ENCODE peak calls at places on chromosomes 13 and 19, in eight cellular contexts. One of them, this sample, is unnamed.

GRCh38 chr13:113322043-113322461 is 25.0 kb downstream of the LAMP1 start:
- DNase-seq in NCI-H748 treated with DMSO at 0.1 percent for 48 hours: no peak
- DNase-seq in AG04449: no peak
- DNase-seq in AG08396: no peak
- DNase-seq in T-helper 1 cell: no peak
- DNase-seq in stromal cell of bone marrow: no peak
- DNase-seq in GDM1: no peak
- DNase-seq in mesenchymal stem cell: no peak
- DNase-seq in this sample: no peak

GRCh38 chr13:41639955-41640780 is 182.8 kb downstream of the RGCC start:
- DNase-seq in NCI-H748 treated with DMSO at 0.1 percent for 48 hours: no peak
- DNase-seq in AG04449: no peak
- DNase-seq in AG08396: no peak
- DNase-seq in T-helper 1 cell: no peak
- DNase-seq in stromal cell of bone marrow: peak; percentile 66
- DNase-seq in GDM1: no peak
- DNase-seq in mesenchymal stem cell: peak; percentile 52
- DNase-seq in this sample: no peak

GRCh38 chr13:28137556-28137955 is 789 bp upstream of the PAN3 start:
- DNase-seq in NCI-H748 treated with DMSO at 0.1 percent for 48 hours: peak; percentile 83
- DNase-seq in AG04449: no peak
- DNase-seq in AG08396: peak; percentile 12
- DNase-seq in T-helper 1 cell: no peak
- DNase-seq in stromal cell of bone marrow: no peak
- DNase-seq in GDM1: peak; percentile 51
- DNase-seq in mesenchymal stem cell: no peak
- DNase-seq in this sample: no peak

GRCh38 chr13:111359237-111359915 is 38.9 kb downstream of the TEX29 start:
- DNase-seq in NCI-H748 treated with DMSO at 0.1 percent for 48 hours: no peak
- DNase-seq in AG04449: no peak
- DNase-seq in AG08396: peak; percentile 43
- DNase-seq in T-helper 1 cell: no peak
- DNase-seq in stromal cell of bone marrow: peak; percentile 3
- DNase-seq in GDM1: no peak
- DNase-seq in mesenchymal stem cell: no peak
- DNase-seq in this sample: no peak

GRCh38 chr19:47485210-47485609 is 1.2 kb upstream of the KPTN start:
- DNase-seq in NCI-H748 treated with DMSO at 0.1 percent for 48 hours: no peak
- DNase-seq in AG04449: no peak
- DNase-seq in AG08396: no peak
- DNase-seq in T-helper 1 cell: no peak
- DNase-seq in stromal cell of bone marrow: no peak
- DNase-seq in GDM1: no peak
- DNase-seq in mesenchymal stem cell: no peak
- DNase-seq in this sample: no peak

GRCh38 chr19:7421941-7422744 is 66.7 kb downstream of the PEX11G start:
- DNase-seq in NCI-H748 treated with DMSO at 0.1 percent for 48 hours: no peak
- DNase-seq in AG04449: no peak
- DNase-seq in AG08396: no peak
- DNase-seq in T-helper 1 cell: no peak
- DNase-seq in stromal cell of bone marrow: no peak
- DNase-seq in GDM1: no peak
- DNase-seq in mesenchymal stem cell: peak; percentile 43
- DNase-seq in this sample: no peak

GRCh38 chr13:27917121-27917947 is 2.5 kb upstream of the PDX1 start:
- DNase-seq in NCI-H748 treated with DMSO at 0.1 percent for 48 hours: peak; percentile 77
- DNase-seq in AG04449: no peak
- DNase-seq in AG08396: no peak
- DNase-seq in T-helper 1 cell: no peak
- DNase-seq in stromal cell of bone marrow: no peak
- DNase-seq in GDM1: no peak
- DNase-seq in mesenchymal stem cell: no peak
- DNase-seq in this sample: no peak

GRCh38 chr13:99162543-99162942 is 38.1 kb upstream of the UBAC2 start:
- DNase-seq in NCI-H748 treated with DMSO at 0.1 percent for 48 hours: no peak
- DNase-seq in AG04449: no peak
- DNase-seq in AG08396: no peak
- DNase-seq in T-helper 1 cell: no peak
- DNase-seq in stromal cell of bone marrow: no peak
- DNase-seq in GDM1: no peak
- DNase-seq in mesenchymal stem cell: no peak
- DNase-seq in this sample: no peak

This sample was measured in T follicular helper cell.